ENCODE peak calls at places on chromosomes 11 and 22, in six cellular contexts. C is CD4-positive, alpha-beta T cell; I is neuronal stem cell; R is mucosa of descending colon; H is activated CD4-positive, alpha-beta T cell treated with anti-CD3 and anti-CD28 coated beads, Interleukin-2, amount 10 ng/mL, durations not matched to agents 7 days and 5 days; V is ovary. N is an unnamed sample.

GRCh38 chr11:19444231-19444630 is 203.5 kb upstream of the E2F8 start:
- DNase-seq in C (no peak), I (no peak), R (no peak), H (no peak), V (no peak), N (no peak)

GRCh38 chr22:34992672-34993071 is 73.3 kb upstream of the ISX start:
- DNase-seq in C (no peak), I (no peak), R (no peak), H (no peak), V (no peak), N (no peak)

GRCh38 chr11:8812438-8812837 is 98.6 kb upstream of the AKIP1 start:
- DNase-seq in C (no peak), I (no peak), R (no peak), H (no peak), V (peak), N (no peak)

GRCh38 chr11:2827792-2828191 is 57.8 kb downstream of the CDKN1C start:
- DNase-seq in C (no peak), I (no peak), R (no peak), H (no peak), V (no peak), N (no peak)

GRCh38 chr11:120172921-120173705 is 35.2 kb upstream of the TRIM29 start:
- DNase-seq in C (no peak), I (no peak), R (no peak), H (no peak), V (no peak), N (no peak)

GRCh38 chr11:37108436-37109204 is 510.6 kb upstream of the RAG2 start:
- DNase-seq in C (no peak), I (no peak), R (no peak), H (no peak), V (no peak), N (no peak)

GRCh38 chr11:118820412-118821357 is 29.7 kb upstream of the DDX6 start:
- DNase-seq in C (no peak), I (no peak), R (peak), H (no peak), V (no peak), N (no peak)

GRCh38 chr11:131275580-131275979 is 94.8 kb upstream of the NTM start:
- DNase-seq in C (no peak), I (peak), R (no peak), H (no peak), V (no peak), N (no peak)

GRCh38 chr22:42642801-42643631 is 2.6 kb upstream of the ATP5MGL start:
- DNase-seq in C (no peak), I (no peak), R (no peak), H (no peak), V (no peak), N (no peak)

GRCh38 chr11:86513746-86514373 is 139.2 kb downstream of the CCDC81 start:
- DNase-seq in C (no peak), I (no peak), R (no peak), H (no peak), V (no peak), N (no peak)

GRCh38 chr11:83162377-83162776 is 5.4 kb downstream of the PCF11 start:
- DNase-seq in C (no peak), I (no peak), R (no peak), H (no peak), V (no peak), N (no peak)

GRCh38 chr11:1830500-1831223 is 4.1 kb upstream of the SYT8 start:
- DNase-seq in C (no peak), I (no peak), R (peak), H (no peak), V (no peak), N (no peak)

GRCh38 chr11:122209619-122210377 is 93.8 kb upstream of the BLID start:
- DNase-seq in C (no peak), I (no peak), R (peak), H (no peak), V (peak), N (no peak)

GRCh38 chr22:36238348-36239149 is 778 bp downstream of the APOL2 start:
- DNase-seq in C (no peak), I (no peak), R (peak), H (no peak), V (peak), N (no peak)

GRCh38 chr11:45102810-45103621 is 43.4 kb upstream of the PRDM11 start:
- DNase-seq in C (peak), I (peak), R (peak), H (peak), V (peak), N (peak)

GRCh38 chr22:37195921-37196320 is 7.9 kb upstream of the C1QTNF6 start:
- DNase-seq in C (no peak), I (no peak), R (no peak), H (no peak), V (no peak), N (no peak)

GRCh38 chr11:122776546-122776945 is 61.8 kb upstream of the CRTAM start:
- DNase-seq in C (no peak), I (no peak), R (no peak), H (no peak), V (no peak), N (no peak)

GRCh38 chr11:73376803-73377629 is 817 bp downstream of the RELT start:
- DNase-seq in C (peak), I (no peak), R (peak), H (peak), V (peak), N (peak)

GRCh38 chr11:35276396-35276795 is 137.4 kb downstream of the CD44 start:
- DNase-seq in C (no peak), I (no peak), R (no peak), H (no peak), V (no peak), N (no peak)

GRCh38 chr11:125433454-125434121 is 62.5 kb downstream of the FEZ1 start:
- DNase-seq in C (no peak), I (peak), R (peak), H (no peak), V (peak), N (no peak)

GRCh38 chr22:28297504-28297903 is 378.4 kb upstream of the PITPNB start:
- DNase-seq in C (no peak), I (no peak), R (peak), H (no peak), V (no peak), N (no peak)

GRCh38 chr11:8807544-8808225 is 103.3 kb upstream of the AKIP1 start:
- DNase-seq in C (no peak), I (no peak), R (peak), H (no peak), V (peak), N (no peak)